ENCODE peak calls at places on chromosomes 12 and 14, in ten cellular contexts. Y is NCI-H1105, Q is skeletal muscle cell, V is stromal cell of bone marrow, K is left colon, E is occipital lobe, U is GM12891, N is SW480, X is HFFc6, I is amygdala. M is an unnamed sample.

GRCh38 chr12:106625976-106626375 is 43.2 kb downstream of the RFX4 start:
- DNase-seq in K (no peak), V (no peak), Y (no peak), I (no peak), E (no peak), Q (no peak), X (no peak), U (no peak), N (no peak), M (no peak)

GRCh38 chr12:116015525-116015924 is 262.0 kb downstream of the MED13L start:
- DNase-seq in X (peak; percentile 49), N (peak; percentile 46), K (no peak), V (peak; percentile 49), Y (no peak), Q (peak; percentile 25), I (no peak), U (no peak), E (no peak), M (peak; percentile 71)

GRCh38 chr14:100065942-100066574 is 836 bp downstream of the EVL start:
- DNase-seq in V (no peak), U (no peak), I (no peak), K (peak; percentile 48), X (no peak), Y (no peak), E (no peak), Q (no peak), N (no peak), M (no peak)

GRCh38 chr14:104718871-104719270 is 5.2 kb upstream of the ADSS1 start:
- DNase-seq in U (no peak), I (no peak), N (no peak), Q (no peak), Y (no peak), V (no peak), K (no peak), X (no peak), E (no peak), M (no peak)

GRCh38 chr14:24630872-24631477 is 3.0 kb downstream of the GZMB start:
- DNase-seq in K (no peak), I (no peak), N (no peak), E (no peak), Q (peak; percentile 10), U (no peak), V (no peak), Y (peak; percentile 82), X (no peak), M (peak; percentile 15)

GRCh38 chr12:5889381-5890047 is 55.5 kb downstream of the ANO2 start:
- DNase-seq in K (no peak), Q (no peak), E (no peak), N (peak; percentile 29), Y (no peak), U (no peak), I (no peak), X (no peak), V (no peak), M (no peak)

GRCh38 chr12:88646824-88647223 is 66.6 kb upstream of the KITLG start:
- DNase-seq in I (no peak), K (no peak), Q (no peak), X (no peak), Y (no peak), U (no peak), V (no peak), N (no peak), E (no peak), M (no peak)

GRCh38 chr14:51488569-51489220 is 163.0 kb upstream of the FRMD6 start:
- DNase-seq in I (no peak), U (no peak), K (no peak), X (no peak), N (no peak), V (no peak), Q (no peak), Y (peak; percentile 42), E (no peak), M (no peak)

GRCh38 chr14:91237219-91237618 is 7.3 kb downstream of the GPR68 start:
- DNase-seq in K (no peak), N (no peak), X (peak; percentile 82), U (no peak), I (no peak), Y (no peak), Q (peak; percentile 48), E (no peak), V (peak; percentile 94), M (no peak)

GRCh38 chr14:33642080-33642479 is 308.8 kb downstream of the EGLN3 start:
- DNase-seq in Y (no peak), K (no peak), E (no peak), N (no peak), I (no peak), Q (no peak), V (no peak), U (no peak), X (no peak), M (no peak)

GRCh38 chr12:15779925-15780324 is 9.3 kb downstream of the EPS8 start:
- DNase-seq in K (no peak), X (no peak), I (no peak), N (no peak), E (no peak), V (no peak), Y (no peak), U (no peak), Q (no peak), M (no peak)

GRCh38 chr14:71961972-71962371 is 29.7 kb downstream of the RGS6 start:
- DNase-seq in N (no peak), X (no peak), Q (no peak), U (no peak), Y (no peak), I (no peak), E (no peak), V (no peak), K (no peak), M (no peak)

GRCh38 chr14:68943107-68943506 is 36.0 kb downstream of the ACTN1 start:
- DNase-seq in K (no peak), I (no peak), V (no peak), X (no peak), U (no peak), N (no peak), Y (no peak), E (no peak), Q (no peak), M (no peak)

GRCh38 chr14:58305730-58306129 is 7.4 kb downstream of the ARID4A start:
- DNase-seq in V (no peak), I (no peak), Q (no peak), U (no peak), E (no peak), N (no peak), X (no peak), K (no peak), Y (no peak), M (no peak)

GRCh38 chr14:101927859-101928258 is 36.5 kb upstream of the DYNC1H1 start:
- DNase-seq in U (no peak), Y (no peak), N (no peak), V (peak; percentile 96), Q (peak; percentile 91), K (peak; percentile 76), X (peak; percentile 90), I (no peak), E (peak; percentile 56), M (peak; percentile 51)

GRCh38 chr14:23175823-23176222 is 7.6 kb downstream of the SLC7A8 start:
- DNase-seq in K (no peak), N (no peak), E (no peak), V (no peak), I (no peak), Y (peak; percentile 6), U (no peak), X (no peak), Q (no peak), M (no peak)

GRCh38 chr14:54617467-54617866 is 50.5 kb downstream of the SAMD4A start:
- DNase-seq in Y (no peak), N (no peak), I (no peak), U (no peak), Q (no peak), V (no peak), K (no peak), E (no peak), X (no peak), M (no peak)

GRCh38 chr14:30210630-30211029 is 283.0 kb upstream of the PRKD1 start:
- DNase-seq in Q (no peak), X (peak; percentile 20), Y (no peak), U (no peak), V (no peak), K (no peak), E (no peak), I (no peak), N (peak; percentile 11), M (no peak)

GRCh38 chr12:27965966-27966365 is 6.6 kb downstream of the PTHLH start:
- DNase-seq in I (no peak), X (peak; percentile 20), E (no peak), U (no peak), Q (no peak), K (no peak), Y (no peak), V (no peak), N (peak; percentile 48), M (no peak)

GRCh38 chr12:58095002-58095401 is 153.6 kb downstream of the ATP23 start:
- DNase-seq in V (no peak), X (no peak), K (no peak), Y (no peak), N (no peak), U (peak; percentile 15), I (no peak), Q (no peak), E (no peak), M (no peak)

GRCh38 chr12:94596596-94596995 is 53.8 kb downstream of the TMCC3 start:
- DNase-seq in U (no peak), Q (peak; percentile 48), V (no peak), K (no peak), N (no peak), E (no peak), X (no peak), Y (peak; percentile 63), I (no peak), M (no peak)

GRCh38 chr12:66301944-66302826 is at the start of gene HELB:
- DNase-seq in V (peak; percentile 94), K (peak; percentile 99), E (peak; percentile 94), I (peak; percentile 79), Q (peak; percentile 82), X (peak; percentile 93), U (peak; percentile 61), Y (peak; percentile 98), N (peak; percentile 95), M (peak; percentile 100)

GRCh38 chr14:80315681-80316080 is 104.4 kb upstream of the DIO2 start:
- DNase-seq in X (peak; percentile 13), I (no peak), E (no peak), V (no peak), N (no peak), Y (no peak), K (no peak), U (no peak), Q (no peak), M (no peak)

GRCh38 chr12:70049596-70050360 is 193.5 kb upstream of the CNOT2 start:
- DNase-seq in X (no peak), N (no peak), Y (no peak), K (peak; percentile 42), Q (no peak), E (no peak), V (no peak), U (peak; percentile 14), I (no peak), M (peak; percentile 57)

GRCh38 chr14:38868415-38869290 is 234.4 kb downstream of the SEC23A start:
- DNase-seq in N (no peak), Q (no peak), U (no peak), V (no peak), K (no peak), E (no peak), X (no peak), I (no peak), Y (no peak), M (peak; percentile 44)

GRCh38 chr12:56590237-56590830 is 39.8 kb downstream of the BAZ2A start:
- DNase-seq in N (peak; percentile 44), Y (no peak), U (no peak), V (no peak), K (no peak), E (no peak), I (no peak), X (peak; percentile 31), Q (no peak), M (peak; percentile 34)

GRCh38 chr14:104820669-104821228 is 19.8 kb downstream of the ZBTB42 start:
- DNase-seq in U (no peak), I (no peak), Q (no peak), Y (no peak), V (peak; percentile 54), X (peak; percentile 60), K (peak; percentile 64), E (peak; percentile 53), N (peak; percentile 93), M (peak; percentile 81)

GRCh38 chr14:31788340-31788739 is 227.1 kb downstream of the NUBPL start:
- DNase-seq in V (no peak), Q (no peak), E (no peak), U (no peak), K (no peak), X (no peak), N (no peak), Y (no peak), I (no peak), M (no peak)

M was measured in hepatocyte.